ENCODE peak calls at places on chromosomes 7 and 10, in five cellular contexts. E is GM23248, P is gastrocnemius medialis, U is dorsolateral prefrontal cortex, Z is transverse colon. H is an unnamed sample.

GRCh38 chr7:110871856-110872255 is 219.1 kb upstream of the LRRN3 start:
- DNase-seq in E (no peak), P (no peak), U (no peak), Z (no peak), H (no peak)

GRCh38 chr7:66824041-66824440 is 83.5 kb downstream of the RABGEF1 start:
- DNase-seq in E (no peak), P (no peak), U (no peak), Z (no peak), H (no peak)

GRCh38 chr7:92854501-92855238 is 18.3 kb upstream of the CDK6 start:
- DNase-seq in E (no peak), P (no peak), U (no peak), Z (no peak), H (no peak)

GRCh38 chr10:33334170-33334838 is at the start of gene NRP1:
- DNase-seq in E (peak), P (peak), U (no peak), Z (peak), H (peak)

GRCh38 chr10:78464118-78464855 is 430.6 kb downstream of the RPS24 start:
- DNase-seq in E (no peak), P (no peak), U (no peak), Z (no peak), H (no peak)

GRCh38 chr7:91266931-91267557 is 2.8 kb downstream of the FZD1 start:
- DNase-seq in E (peak), P (no peak), U (no peak), Z (no peak), H (no peak)

GRCh38 chr7:150449206-150449956 is 1.0 kb upstream of the GIMAP8 start:
- DNase-seq in E (no peak), P (no peak), U (no peak), Z (no peak), H (no peak)

GRCh38 chr7:105618016-105618296 is 36.7 kb upstream of the EFCAB10 start:
- DNase-seq in E (no peak), P (peak), U (no peak), Z (no peak), H (no peak)

GRCh38 chr10:69802424-69803161 is 887 bp downstream of the COL13A1 start:
- DNase-seq in E (peak), P (peak), U (no peak), Z (no peak), H (peak)

GRCh38 chr10:43952760-43953159 is 304.1 kb upstream of the ZNF32 start:
- DNase-seq in E (peak), P (no peak), U (no peak), Z (no peak), H (no peak)

GRCh38 chr10:133087045-133087678 is 562 bp upstream of the ADGRA1 start:
- DNase-seq in E (no peak), P (no peak), U (no peak), Z (no peak), H (no peak)

GRCh38 chr10:133089461-133089800 is 1.7 kb downstream of the ADGRA1 start:
- DNase-seq in E (no peak), P (no peak), U (peak), Z (no peak), H (no peak)

GRCh38 chr10:133086247-133086646 is 1.5 kb upstream of the ADGRA1 start:
- DNase-seq in E (no peak), P (no peak), U (no peak), Z (no peak), H (no peak)

GRCh38 chr10:133088524-133089460 is 1.1 kb downstream of the ADGRA1 start:
- DNase-seq in E (no peak), P (no peak), U (no peak), Z (no peak), H (no peak)

DNA sequence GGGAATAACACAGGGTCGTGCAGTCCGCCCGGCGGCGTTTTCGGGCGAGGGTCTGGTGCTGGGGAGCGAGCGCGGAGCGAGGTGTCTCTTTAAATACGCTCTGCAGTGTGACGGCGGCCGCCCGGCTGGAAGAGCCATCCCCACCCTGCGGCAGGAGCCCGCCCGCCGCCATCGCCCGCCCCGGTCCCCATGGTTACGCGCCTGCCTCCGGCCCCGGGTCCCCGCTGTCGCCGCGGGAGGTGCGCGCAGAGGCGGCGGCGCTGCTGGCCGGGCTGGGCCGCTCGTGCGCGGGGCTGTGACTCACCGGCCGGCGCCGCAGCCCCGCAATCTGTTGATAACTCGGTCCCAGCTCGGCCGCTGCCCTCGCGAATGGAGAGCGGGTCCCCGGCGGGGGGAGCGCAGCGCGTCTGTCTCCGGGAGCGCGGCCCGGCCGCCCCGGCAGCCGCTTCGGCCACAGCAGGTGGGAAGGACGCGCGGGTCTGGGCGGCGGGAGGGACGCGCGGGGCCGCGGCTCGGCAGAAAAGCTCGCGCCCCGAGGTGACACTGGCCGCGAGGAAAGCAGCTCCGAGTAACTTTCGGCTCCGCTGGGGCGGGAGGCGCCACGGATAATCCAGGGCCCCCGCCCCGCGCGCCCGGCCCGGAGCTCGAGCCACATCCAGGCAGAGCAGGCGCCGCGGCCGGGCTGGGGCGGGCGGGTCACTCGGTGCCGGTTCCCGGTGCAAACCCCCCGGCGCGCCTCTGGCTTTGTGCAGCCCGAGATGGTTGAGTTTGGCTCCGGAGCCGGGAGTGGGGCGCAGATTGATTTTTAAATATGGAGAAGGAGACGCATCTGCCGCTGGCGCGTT is at the start of gene ADGRA1:
- DNase-seq in E (peak), P (no peak), U (no peak), Z (no peak), H (peak)
- H3K4me3 ChIP-seq in E (no peak), P (peak), U (peak), Z (no peak), H (peak)

GRCh38 chr10:19531324-19531723 is 284.9 kb upstream of the PLXDC2 start:
- DNase-seq in E (no peak), P (no peak), U (no peak), Z (no peak), H (no peak)
- H3K4me3 ChIP-seq in E (no peak), P (no peak), U (no peak), Z (no peak), H (no peak)

GRCh38 chr7:29859491-29860180 is 53.3 kb downstream of the WIPF3 start:
- DNase-seq in E (peak), P (no peak), U (no peak), Z (no peak), H (no peak)

GRCh38 chr7:29859089-29859488 is 52.8 kb downstream of the WIPF3 start:
- DNase-seq in E (no peak), P (no peak), U (no peak), Z (no peak), H (no peak)

GRCh38 chr7:29865526-29865925 is 59.2 kb downstream of the WIPF3 start:
- DNase-seq in E (peak), P (peak), U (no peak), Z (no peak), H (no peak)

GRCh38 chr7:29866490-29866930 is 60.2 kb downstream of the WIPF3 start:
- DNase-seq in E (peak), P (peak), U (no peak), Z (no peak), H (no peak)

GRCh38 chr7:29864668-29865067 is 58.4 kb downstream of the WIPF3 start:
- DNase-seq in E (no peak), P (no peak), U (no peak), Z (no peak), H (no peak)
- H3K4me3 ChIP-seq in E (no peak), P (no peak), U (no peak), Z (no peak), H (no peak)

GRCh38 chr10:72245949-72246525 is 27.7 kb upstream of the DDIT4 start:
- DNase-seq in E (no peak), P (no peak), U (no peak), Z (no peak), H (no peak)

GRCh38 chr10:72250666-72251065 is 23.1 kb upstream of the DDIT4 start:
- DNase-seq in E (peak), P (peak), U (no peak), Z (peak), H (no peak)

GRCh38 chr10:72251635-72252034 is 22.1 kb upstream of the DDIT4 start:
- DNase-seq in E (no peak), P (no peak), U (no peak), Z (no peak), H (no peak)

GRCh38 chr10:72244573-72245038 is 28.5 kb upstream of the ASCC1 start:
- DNase-seq in E (no peak), P (no peak), U (no peak), Z (no peak), H (no peak)

DNA sequence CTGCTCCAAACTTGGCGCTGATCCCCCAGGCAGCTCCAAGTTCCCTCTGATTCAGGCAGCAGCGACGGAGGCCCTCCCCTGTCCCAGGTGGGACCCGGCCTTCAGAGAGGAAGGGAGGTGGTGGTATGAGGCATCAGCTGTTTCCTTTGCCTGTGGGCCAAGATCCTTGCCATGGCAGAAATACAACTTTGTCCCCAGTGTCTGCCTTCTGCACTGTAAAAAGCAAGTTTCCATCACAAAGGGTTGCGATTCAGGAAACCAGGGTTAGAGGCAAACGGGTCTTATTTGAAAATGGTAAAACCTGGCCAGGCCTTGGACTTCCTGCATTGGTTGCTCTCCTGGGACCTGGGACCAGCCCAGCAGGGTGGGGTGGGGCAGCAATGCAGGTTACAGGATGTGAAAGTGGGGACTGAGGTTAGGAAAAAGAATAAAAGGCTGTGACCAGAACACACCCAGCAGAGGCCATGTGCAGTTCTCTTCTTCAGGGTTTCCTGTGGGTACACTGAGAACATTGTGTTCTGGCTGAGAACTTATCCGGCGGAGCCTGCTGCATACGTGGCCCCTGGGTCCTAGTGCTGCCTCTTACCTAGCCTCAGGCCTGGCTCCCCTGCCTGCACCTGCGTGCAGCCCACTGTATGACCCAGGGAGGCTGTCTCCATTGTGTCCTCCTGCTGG is 25.1 kb upstream of the DDIT4 start:
- DNase-seq in E (peak), P (peak), U (peak), Z (peak), H (no peak)
- H3K4me3 ChIP-seq in E (no peak), P (peak), U (peak), Z (no peak), H (no peak)

GRCh38 chr7:37341033-37341630 is 107.5 kb downstream of the ELMO1 start:
- DNase-seq in E (no peak), P (no peak), U (no peak), Z (no peak), H (no peak)
- H3K4me3 ChIP-seq in E (no peak), P (no peak), U (no peak), Z (no peak), H (no peak)

GRCh38 chr10:119505588-119506315 is 36.8 kb downstream of the RGS10 start:
- DNase-seq in E (no peak), P (no peak), U (no peak), Z (no peak), H (no peak)
- H3K4me3 ChIP-seq in E (no peak), P (no peak), U (no peak), Z (no peak), H (no peak)